ENCODE peak calls at places on chromosomes 3 and 15, in six cellular contexts. N, Y, H, T, P and I are unnamed samples.
A peak's percentile ranks its signal among the peaks of the same experiment; 100 is the strongest.

GRCh38 chr3:47394140-47394855 is 13.5 kb downstream of the PTPN23 start:
- DNase-seq in T (no peak), P (no peak), Y (no peak), H (no peak), N (no peak), I (no peak)

GRCh38 chr15:43957724-43958123 is 130.9 kb downstream of the WDR76 start:
- DNase-seq in P (no peak), T (no peak), Y (no peak), H (no peak), N (no peak), I (no peak)

GRCh38 chr15:88022711-88023110 is 233.8 kb downstream of the NTRK3 start:
- DNase-seq in H (peak; percentile 68), P (no peak), T (no peak), N (no peak), Y (no peak), I (no peak)

GRCh38 chr15:61556037-61556648 is 327.0 kb upstream of the RORA start:
- DNase-seq in H (no peak), Y (no peak), T (no peak), N (no peak), P (no peak), I (no peak)

GRCh38 chr15:35206060-35206675 is 121.1 kb upstream of the NANOGP8 start:
- DNase-seq in T (no peak), H (no peak), N (no peak), Y (no peak), P (no peak), I (no peak)

GRCh38 chr15:91855684-91856553 is 2.4 kb downstream of the SLCO3A1 start:
- DNase-seq in T (peak; percentile 67), N (no peak), Y (no peak), H (peak; percentile 70), P (no peak), I (no peak)

GRCh38 chr3:34504755-34505154 is 706.3 kb downstream of the PDCD6IP start:
- DNase-seq in P (no peak), T (no peak), N (no peak), H (no peak), Y (no peak), I (no peak)

GRCh38 chr3:39170461-39170860 is 17.1 kb upstream of the CSRNP1 start:
- DNase-seq in Y (no peak), T (no peak), H (no peak), P (no peak), N (no peak), I (no peak)

GRCh38 chr15:98667521-98668179 is 19.3 kb downstream of the IGF1R start:
- DNase-seq in P (no peak), N (no peak), H (no peak), T (no peak), Y (no peak), I (no peak)

GRCh38 chr15:37095993-37096877 is 4.1 kb downstream of the MEIS2 start:
- DNase-seq in Y (no peak), T (no peak), H (no peak), P (no peak), N (no peak), I (no peak)

GRCh38 chr3:127886276-127886862 is 28.7 kb upstream of the KBTBD12 start:
- DNase-seq in N (no peak), T (no peak), H (peak; percentile 97), Y (no peak), P (no peak), I (no peak)

GRCh38 chr15:81288616-81289015 is 35.3 kb downstream of the STARD5 start:
- DNase-seq in N (no peak), Y (no peak), P (no peak), T (no peak), H (no peak), I (no peak)

GRCh38 chr3:30597131-30597768 is 9.2 kb upstream of the TGFBR2 start:
- DNase-seq in P (no peak), H (no peak), T (no peak), Y (no peak), N (no peak), I (no peak)

GRCh38 chr15:99618941-99619411 is 53.2 kb downstream of the MEF2A start:
- DNase-seq in H (no peak), P (no peak), T (no peak), N (no peak), Y (no peak), I (no peak)

GRCh38 chr3:32249184-32249782 is 10.8 kb downstream of the CMTM8 start:
- DNase-seq in N (no peak), T (no peak), P (no peak), H (no peak), Y (no peak), I (no peak)

GRCh38 chr3:143142354-143142753 is 22.8 kb downstream of the CHST2 start:
- DNase-seq in Y (no peak), P (no peak), T (no peak), H (no peak), N (no peak), I (no peak)

GRCh38 chr3:143252931-143253330 is 133.4 kb downstream of the CHST2 start:
- DNase-seq in P (no peak), Y (no peak), T (no peak), H (no peak), N (no peak), I (no peak)

GRCh38 chr3:20073683-20074082 is 33.4 kb downstream of the KAT2B start:
- DNase-seq in Y (no peak), N (no peak), P (no peak), H (no peak), T (no peak), I (no peak)

GRCh38 chr3:136990826-136991225 is 33.0 kb downstream of the IL20RB start:
- DNase-seq in H (no peak), Y (no peak), N (no peak), T (no peak), P (no peak), I (no peak)

GRCh38 chr15:74402873-74403589 is 30.7 kb downstream of the SEMA7A start:
- DNase-seq in Y (peak; percentile 58), N (peak; percentile 74), P (peak; percentile 72), H (no peak), T (no peak), I (peak; percentile 77)

GRCh38 chr3:140953028-140953960 is 11.7 kb downstream of the SLC25A36 start:
- DNase-seq in P (no peak), Y (no peak), N (no peak), T (no peak), H (no peak), I (peak; percentile 9)

GRCh38 chr15:95829062-95829461 is 501.4 kb upstream of the NR2F2 start:
- DNase-seq in P (no peak), H (no peak), T (no peak), N (no peak), Y (no peak), I (no peak)

GRCh38 chr3:179068779-179069530 is 2.7 kb downstream of the ZMAT3 start:
- DNase-seq in N (peak; percentile 14), Y (no peak), H (peak; percentile 19), T (no peak), P (peak; percentile 57), I (no peak)

GRCh38 chr3:23017800-23018199 is 185.3 kb upstream of the UBE2E2 start:
- DNase-seq in N (no peak), T (no peak), H (no peak), Y (no peak), P (no peak), I (no peak)

GRCh38 chr3:100032262-100032661 is 82.0 kb downstream of the FILIP1L start:
- DNase-seq in H (no peak), P (no peak), T (no peak), Y (no peak), N (no peak), I (no peak)

GRCh38 chr15:79341361-79341760 is 30.4 kb downstream of the TMED3 start:
- DNase-seq in H (no peak), N (no peak), Y (no peak), P (no peak), T (no peak), I (no peak)